ENCODE peak calls at places on chromosomes 16 and 17, in eight cellular contexts. P is SJSA1; Z is stimulated activated CD4-positive, alpha-beta T cell treated with anti-CD3 and anti-CD28 coated beads, TNF-alpha, amount 100 ng/mL, for 24 hours; D is IMR-90; M is head of caudate nucleus; Y is NT2/D1; F is uterus; A is heart left ventricle. V is an unnamed sample.

GRCh38 chr16:53775821-53776431 is 72.0 kb downstream of the FTO start:
- DNase-seq in F (peak), Z (no peak), D (peak), P (peak), M (no peak), Y (peak), A (no peak), V (peak)

GRCh38 chr16:2152695-2153506 is 2.7 kb upstream of the TRAF7 start:
- DNase-seq in F (no peak), P (no peak), Y (no peak), A (no peak), M (no peak), Z (peak), D (no peak), V (peak)

GRCh38 chr17:72244494-72244893 is 123.7 kb downstream of the SOX9 start:
- DNase-seq in F (no peak), D (peak), Z (no peak), P (no peak), M (no peak), Y (no peak), A (no peak), V (no peak)

GRCh38 chr16:85483424-85483823 is 129.7 kb upstream of the GSE1 start:
- DNase-seq in P (no peak), Z (no peak), A (no peak), Y (no peak), F (no peak), D (no peak), M (no peak), V (no peak)

GRCh38 chr17:60060474-60060873 is 18.2 kb downstream of the HEATR6 start:
- DNase-seq in Z (no peak), D (no peak), M (no peak), Y (no peak), A (no peak), F (no peak), P (no peak), V (no peak)

GRCh38 chr17:57442914-57443571 is 186.7 kb downstream of the MSI2 start:
- DNase-seq in F (no peak), M (peak), A (no peak), D (no peak), Z (peak), Y (no peak), P (peak), V (no peak)

GRCh38 chr16:87474017-87474416 is 18.8 kb downstream of the ZCCHC14 start:
- DNase-seq in M (no peak), Y (no peak), A (no peak), Z (no peak), P (no peak), D (no peak), F (no peak), V (no peak)

GRCh38 chr17:40779181-40779909 is 3.0 kb downstream of the KRT27 start:
- DNase-seq in F (no peak), Y (no peak), A (no peak), Z (peak), M (peak), D (no peak), P (no peak), V (no peak)

GRCh38 chr17:19755392-19755791 is 7.3 kb upstream of the ALDH3A1 start:
- DNase-seq in A (no peak), Y (no peak), D (no peak), Z (no peak), P (no peak), M (no peak), F (no peak), V (no peak)

GRCh38 chr16:7644171-7644570 is 311.5 kb downstream of the RBFOX1 start:
- DNase-seq in F (no peak), M (no peak), Z (no peak), P (no peak), D (no peak), Y (no peak), A (no peak), V (no peak)

GRCh38 chr16:528111-529011 is 849 bp downstream of the CAPN15 start:
- DNase-seq in F (peak), D (peak), A (no peak), Y (no peak), Z (peak), M (peak), P (no peak), V (peak)

GRCh38 chr17:71709974-71710373 is 410.8 kb upstream of the SOX9 start:
- DNase-seq in A (no peak), D (peak), P (no peak), F (no peak), M (no peak), Y (no peak), Z (no peak), V (no peak)

GRCh38 chr17:688100-688989 is 26.3 kb downstream of the VPS53 start:
- DNase-seq in M (no peak), A (no peak), Z (no peak), Y (no peak), F (no peak), D (peak), P (no peak), V (no peak)

GRCh38 chr17:56978441-56979090 is 635 bp downstream of the SCPEP1 start:
- DNase-seq in Y (no peak), A (no peak), F (no peak), D (peak), M (no peak), P (no peak), Z (no peak), V (no peak)

V was measured in RCC 7860.